ENCODE peak calls at places on chromosomes 3 and 15, in four cellular contexts. One of them, this sample, is unnamed.
A peak's percentile ranks its signal among the peaks of the same experiment; 100 is the strongest.

GRCh38 chr15:85671156-85671555 is 123.6 kb downstream of the KLHL25 start:
- DNase-seq in thyroid gland: no peak
- DNase-seq in body of pancreas: no peak
- DNase-seq in uterus: no peak
- DNase-seq in this sample: no peak

GRCh38 chr15:45573961-45574629 is 13.1 kb upstream of the BLOC1S6 start:
- DNase-seq in uterus: no peak
- DNase-seq in thyroid gland: no peak
- DNase-seq in body of pancreas: no peak
- DNase-seq in this sample: no peak

GRCh38 chr15:90266061-90266431 is 574 bp downstream of the NGRN start:
- DNase-seq in thyroid gland: peak; percentile 35
- DNase-seq in uterus: no peak
- DNase-seq in body of pancreas: no peak
- DNase-seq in this sample: no peak

GRCh38 chr3:130849111-130849552 is 44.8 kb upstream of the ATP2C1 start:
- DNase-seq in thyroid gland: peak; percentile 63
- DNase-seq in body of pancreas: peak; percentile 81
- DNase-seq in uterus: no peak
- DNase-seq in this sample: peak; percentile 69

GRCh38 chr3:29758108-29759020 is 477.5 kb downstream of the RBMS3 start:
- DNase-seq in body of pancreas: no peak
- DNase-seq in thyroid gland: no peak
- DNase-seq in uterus: no peak
- DNase-seq in this sample: no peak

GRCh38 chr15:63048986-63049665 is 6.6 kb downstream of the TPM1 start:
- DNase-seq in body of pancreas: peak; percentile 51
- DNase-seq in uterus: no peak
- DNase-seq in thyroid gland: peak; percentile 57
- DNase-seq in this sample: peak; percentile 90

GRCh38 chr15:59812185-59812870 is 123.2 kb upstream of the BNIP2 start:
- DNase-seq in uterus: no peak
- DNase-seq in thyroid gland: no peak
- DNase-seq in body of pancreas: no peak
- DNase-seq in this sample: no peak

GRCh38 chr3:127645371-127646015 is 16.5 kb downstream of the PODXL2 start:
- DNase-seq in thyroid gland: no peak
- DNase-seq in body of pancreas: no peak
- DNase-seq in uterus: no peak
- DNase-seq in this sample: no peak

GRCh38 chr15:34262362-34262761 is 37.5 kb downstream of the EMC4 start:
- DNase-seq in thyroid gland: no peak
- DNase-seq in uterus: no peak
- DNase-seq in body of pancreas: no peak
- DNase-seq in this sample: no peak
- TF ChIP-seq POLR2A in thyroid gland: no peak
- TF ChIP-seq POLR2A in uterus: no peak
- TF ChIP-seq POLR2A in body of pancreas: no peak
- TF ChIP-seq POLR2A in this sample: no peak

GRCh38 chr3:64687381-64687780 is 419 bp downstream of the ADAMTS9 start:
- DNase-seq in uterus: peak; percentile 36
- DNase-seq in thyroid gland: no peak
- DNase-seq in body of pancreas: peak; percentile 18
- DNase-seq in this sample: no peak
- H3K4me3 ChIP-seq in uterus: peak overlapping the region; percentile 68
- H3K4me3 ChIP-seq in thyroid gland: peak overlapping the region; percentile 32
- H3K4me3 ChIP-seq in body of pancreas: peak overlapping the region; percentile 26
- H3K4me3 ChIP-seq in this sample: peak overlapping the region; percentile 33

GRCh38 chr15:101540480-101541239 is 51.2 kb upstream of the PCSK6 start:
- DNase-seq in body of pancreas: no peak
- DNase-seq in uterus: no peak
- DNase-seq in thyroid gland: no peak
- DNase-seq in this sample: no peak
- TF ChIP-seq POLR2A in body of pancreas: no peak
- TF ChIP-seq POLR2A in uterus: no peak
- TF ChIP-seq POLR2A in thyroid gland: no peak
- TF ChIP-seq POLR2A in this sample: no peak

GRCh38 chr3:181711325-181712135 is at the start of gene SOX2:
- DNase-seq in thyroid gland: peak; percentile 24
- DNase-seq in uterus: no peak
- DNase-seq in body of pancreas: peak; percentile 58
- DNase-seq in this sample: no peak

GRCh38 chr3:181712190-181712504 is 422 bp downstream of the SOX2 start:
- DNase-seq in body of pancreas: no peak
- DNase-seq in uterus: no peak
- DNase-seq in thyroid gland: no peak
- DNase-seq in this sample: no peak

GRCh38 chr3:181707980-181708379 is 3.7 kb upstream of the SOX2 start:
- DNase-seq in thyroid gland: no peak
- DNase-seq in uterus: no peak
- DNase-seq in body of pancreas: no peak
- DNase-seq in this sample: no peak

GRCh38 chr3:181710581-181711255 is 1.0 kb upstream of the SOX2 start:
- DNase-seq in uterus: no peak
- DNase-seq in thyroid gland: no peak
- DNase-seq in body of pancreas: no peak
- DNase-seq in this sample: no peak

DNA sequence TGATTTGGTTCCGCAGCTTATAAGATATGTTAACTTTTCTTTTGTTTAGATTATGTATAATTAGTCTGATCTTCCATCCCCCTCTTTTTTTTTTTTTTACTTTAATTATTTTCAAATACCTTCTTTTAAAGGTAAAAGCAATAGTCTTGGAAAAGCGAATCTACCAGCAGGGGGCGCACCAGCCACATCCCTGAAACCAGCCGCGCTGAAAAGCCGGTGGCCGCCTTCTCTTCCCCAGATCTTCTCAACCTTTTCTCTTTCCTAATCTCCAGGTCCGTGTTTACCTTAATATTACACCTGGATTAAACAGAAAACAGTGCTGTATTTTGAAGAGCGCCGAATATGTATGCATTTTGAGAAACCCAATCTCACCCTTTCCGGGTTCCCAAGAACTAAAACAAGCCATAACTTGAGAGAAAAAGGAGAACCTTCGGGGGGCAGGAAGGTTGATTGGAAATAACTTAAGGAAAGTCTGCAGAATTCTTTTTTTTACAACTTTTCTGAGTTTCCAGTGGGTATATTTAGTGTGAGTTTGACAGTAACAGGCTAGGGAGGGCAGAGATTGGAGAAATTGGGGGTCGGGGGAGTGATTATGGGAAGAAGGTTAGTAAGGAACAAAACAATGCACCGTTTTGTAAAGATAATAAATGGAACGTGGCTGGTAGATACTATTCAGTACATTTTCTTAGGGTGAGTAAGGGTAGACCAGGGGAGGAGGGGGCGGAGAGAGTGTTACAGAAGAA is 2.0 kb upstream of the SOX2 start:
- DNase-seq in body of pancreas: peak; percentile 82
- DNase-seq in uterus: peak; percentile 56
- DNase-seq in thyroid gland: peak; percentile 82
- DNase-seq in this sample: peak; percentile 64
- H3K4me3 ChIP-seq in body of pancreas: no peak overlapping the region
- H3K4me3 ChIP-seq in uterus: no peak overlapping the region
- H3K4me3 ChIP-seq in thyroid gland: no peak overlapping the region
- H3K4me3 ChIP-seq in this sample: no peak overlapping the region

GRCh38 chr3:4476507-4476906 is 9.4 kb upstream of the SUMF1 start:
- DNase-seq in body of pancreas: no peak
- DNase-seq in thyroid gland: no peak
- DNase-seq in uterus: no peak
- DNase-seq in this sample: no peak
- TF ChIP-seq POLR2A in body of pancreas: no peak
- TF ChIP-seq POLR2A in thyroid gland: no peak
- TF ChIP-seq POLR2A in uterus: no peak
- TF ChIP-seq POLR2A in this sample: no peak

GRCh38 chr15:101092867-101093202 is 159.0 kb downstream of the CHSY1 start:
- DNase-seq in body of pancreas: no peak
- DNase-seq in uterus: no peak
- DNase-seq in thyroid gland: no peak
- DNase-seq in this sample: no peak

GRCh38 chr15:101090460-101090853 is 161.4 kb downstream of the CHSY1 start:
- DNase-seq in body of pancreas: no peak
- DNase-seq in uterus: no peak
- DNase-seq in thyroid gland: no peak
- DNase-seq in this sample: no peak

GRCh38 chr15:101092186-101092866 is 159.5 kb downstream of the CHSY1 start:
- DNase-seq in uterus: no peak
- DNase-seq in body of pancreas: no peak
- DNase-seq in thyroid gland: no peak
- DNase-seq in this sample: no peak

GRCh38 chr15:101089579-101090459 is 162.0 kb downstream of the CHSY1 start:
- DNase-seq in thyroid gland: no peak
- DNase-seq in uterus: no peak
- DNase-seq in body of pancreas: no peak
- DNase-seq in this sample: no peak

DNA sequence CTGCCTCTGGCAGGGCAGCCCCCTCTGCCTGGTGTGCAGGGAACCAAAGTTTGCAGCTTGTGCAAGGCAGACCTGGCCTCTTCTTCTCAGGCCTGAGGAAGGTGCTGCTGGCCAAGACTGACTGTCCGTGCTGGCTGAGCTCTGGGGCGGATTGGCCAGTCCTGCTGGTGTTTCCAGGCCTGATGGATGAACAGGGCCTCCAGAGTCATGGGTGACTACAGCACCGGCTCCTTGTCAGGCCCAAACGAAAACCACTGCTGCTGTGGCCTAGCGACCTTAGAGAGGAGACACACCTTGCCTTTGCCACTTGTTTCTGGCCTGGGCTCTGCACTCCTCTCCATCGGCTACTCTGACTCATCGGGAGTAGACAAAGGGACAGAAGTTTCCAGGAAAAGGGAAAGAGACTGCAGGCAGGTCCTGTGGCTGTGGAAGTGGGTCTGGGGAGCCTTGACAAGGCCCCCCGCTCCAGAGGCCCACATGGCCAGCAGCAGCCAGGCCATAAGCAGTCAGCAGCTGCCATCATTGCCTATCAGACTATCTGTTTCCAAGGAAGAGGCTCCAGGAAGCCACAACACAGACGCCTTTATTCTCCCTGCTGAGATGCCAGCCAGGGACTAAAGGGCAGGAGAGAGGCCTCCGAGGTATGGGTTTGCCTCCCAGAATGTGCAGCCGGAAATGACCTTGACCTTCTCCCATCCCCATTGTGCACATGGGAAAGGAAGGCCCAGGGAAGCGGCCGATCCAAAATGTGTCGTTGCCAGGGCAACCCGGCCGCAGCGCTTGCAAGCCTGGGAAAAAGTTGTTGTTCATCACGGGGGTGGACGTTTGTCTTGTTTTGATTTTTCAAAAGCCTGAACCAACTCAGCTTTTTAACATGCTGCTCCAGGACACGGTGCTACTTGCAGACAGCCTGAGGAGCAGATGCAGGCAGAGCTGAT is 160.5 kb downstream of the CHSY1 start:
- DNase-seq in uterus: peak; percentile 75
- DNase-seq in body of pancreas: no peak
- DNase-seq in thyroid gland: no peak
- DNase-seq in this sample: no peak
- H3K4me3 ChIP-seq in uterus: no peak overlapping the region
- H3K4me3 ChIP-seq in body of pancreas: no peak overlapping the region
- H3K4me3 ChIP-seq in thyroid gland: no peak overlapping the region
- H3K4me3 ChIP-seq in this sample: no peak overlapping the region

GRCh38 chr15:68820205-68820588 is 498 bp downstream of the ANP32A start:
- DNase-seq in body of pancreas: peak; percentile 46
- DNase-seq in uterus: peak; percentile 55
- DNase-seq in thyroid gland: peak; percentile 56
- DNase-seq in this sample: peak; percentile 91
- TF ChIP-seq POLR2A in body of pancreas: no peak
- TF ChIP-seq POLR2A in uterus: no peak
- TF ChIP-seq POLR2A in thyroid gland: no peak
- TF ChIP-seq POLR2A in this sample: no peak

This sample was measured in lower leg skin.